ENCODE peak calls at places on chromosomes 16 and 17, in four cellular contexts. One of them, this sample, is unnamed.

GRCh38 chr17:58330997-58331814 is 2.6 kb upstream of the TSPOAP1 start:
- DNase-seq in HS-5: no peak
- DNase-seq in DMS 273 treated with DMSO at 0.1 percent for 48 hours: no peak
- DNase-seq in substantia nigra: no peak
- DNase-seq in this sample: no peak

GRCh38 chr16:12536412-12536746 is 267.3 kb downstream of the CPPED1 start:
- DNase-seq in HS-5: no peak
- DNase-seq in DMS 273 treated with DMSO at 0.1 percent for 48 hours: no peak
- DNase-seq in substantia nigra: no peak
- DNase-seq in this sample: no peak

GRCh38 chr16:6827272-6827671 is 505.4 kb upstream of the RBFOX1 start:
- DNase-seq in HS-5: no peak
- DNase-seq in DMS 273 treated with DMSO at 0.1 percent for 48 hours: no peak
- DNase-seq in substantia nigra: no peak
- DNase-seq in this sample: no peak

GRCh38 chr16:10277597-10277996 is 95.4 kb upstream of the GRIN2A start:
- DNase-seq in HS-5: no peak
- DNase-seq in DMS 273 treated with DMSO at 0.1 percent for 48 hours: no peak
- DNase-seq in substantia nigra: no peak
- DNase-seq in this sample: no peak

GRCh38 chr17:29091591-29092291 is 48.8 kb downstream of the PIPOX start:
- DNase-seq in HS-5: no peak
- DNase-seq in DMS 273 treated with DMSO at 0.1 percent for 48 hours: no peak
- DNase-seq in substantia nigra: no peak
- DNase-seq in this sample: no peak

GRCh38 chr16:71358464-71359031 is at the start of gene CALB2:
- DNase-seq in HS-5: no peak
- DNase-seq in DMS 273 treated with DMSO at 0.1 percent for 48 hours: peak
- DNase-seq in substantia nigra: peak
- DNase-seq in this sample: peak

GRCh38 chr16:86547286-86547685 is 7.7 kb downstream of the MTHFSD start:
- DNase-seq in HS-5: no peak
- DNase-seq in DMS 273 treated with DMSO at 0.1 percent for 48 hours: no peak
- DNase-seq in substantia nigra: no peak
- DNase-seq in this sample: no peak

GRCh38 chr16:30113031-30113710 is at the start of gene GDPD3:
- DNase-seq in HS-5: no peak
- DNase-seq in DMS 273 treated with DMSO at 0.1 percent for 48 hours: no peak
- DNase-seq in substantia nigra: no peak
- DNase-seq in this sample: no peak

GRCh38 chr17:39863918-39864746 is at the start of gene IKZF3:
- DNase-seq in HS-5: peak
- DNase-seq in DMS 273 treated with DMSO at 0.1 percent for 48 hours: peak
- DNase-seq in substantia nigra: peak
- DNase-seq in this sample: no peak

GRCh38 chr17:57876023-57876865 is 26.4 kb upstream of the MRPS23 start:
- DNase-seq in HS-5: no peak
- DNase-seq in DMS 273 treated with DMSO at 0.1 percent for 48 hours: no peak
- DNase-seq in substantia nigra: no peak
- DNase-seq in this sample: no peak

GRCh38 chr17:67245694-67246397 is 850 bp upstream of the HELZ start:
- DNase-seq in HS-5: no peak
- DNase-seq in DMS 273 treated with DMSO at 0.1 percent for 48 hours: no peak
- DNase-seq in substantia nigra: no peak
- DNase-seq in this sample: no peak

GRCh38 chr16:88316151-88316550 is 66.6 kb upstream of the ZNF469 start:
- DNase-seq in HS-5: no peak
- DNase-seq in DMS 273 treated with DMSO at 0.1 percent for 48 hours: no peak
- DNase-seq in substantia nigra: no peak
- DNase-seq in this sample: no peak

GRCh38 chr17:44820631-44821196 is 9.4 kb downstream of the GJC1 start:
- DNase-seq in HS-5: peak
- DNase-seq in DMS 273 treated with DMSO at 0.1 percent for 48 hours: peak
- DNase-seq in substantia nigra: no peak
- DNase-seq in this sample: peak

This sample was measured in nucleus accumbens.